ENCODE peak calls at places on chromosome 15, in ten cellular contexts. G is ovary, J is stomach, B is A549, S is uterus, A is HCT116, Z is IMR-90, X is right lobe of liver, R is suprapubic skin, L is heart left ventricle. N is an unnamed sample.

GRCh38 chr15:43225201-43225949 is 4.6 kb upstream of the EPB42 start:
- DNase-seq in J (no peak), L (no peak), R (no peak), A (peak; percentile 56), Z (peak; percentile 63), S (peak; percentile 27), B (peak; percentile 42), X (no peak), G (no peak), N (no peak)

GRCh38 chr15:99502182-99502581 is 63.6 kb upstream of the MEF2A start:
- DNase-seq in L (no peak), S (no peak), X (no peak), J (no peak), R (no peak), Z (no peak), A (no peak), G (no peak), B (no peak), N (no peak)

GRCh38 chr15:60798821-60799220 is 319.9 kb upstream of the ICE2 start:
- DNase-seq in A (no peak), S (no peak), J (no peak), G (no peak), Z (peak; percentile 79), B (no peak), R (no peak), X (no peak), L (no peak), N (no peak)

GRCh38 chr15:86526938-86527735 is 447.5 kb downstream of the AGBL1 start:
- DNase-seq in L (no peak), S (no peak), Z (no peak), J (no peak), B (no peak), R (no peak), X (no peak), A (no peak), G (no peak), N (no peak)

GRCh38 chr15:46938169-46938568 is 779.1 kb upstream of the SEMA6D start:
- DNase-seq in G (no peak), R (no peak), L (no peak), B (no peak), S (no peak), J (no peak), A (no peak), Z (no peak), X (no peak), N (no peak)

GRCh38 chr15:92810418-92811138 is 89.5 kb upstream of the CHD2 start:
- DNase-seq in R (peak; percentile 81), B (no peak), A (no peak), L (peak; percentile 74), G (peak; percentile 83), S (peak; percentile 85), Z (peak; percentile 78), X (peak; percentile 44), J (no peak), N (no peak)

GRCh38 chr15:34297059-34297458 is 40.5 kb downstream of the SLC12A6 start:
- DNase-seq in X (no peak), L (no peak), J (no peak), B (no peak), Z (peak; percentile 37), S (no peak), A (no peak), G (no peak), R (no peak), N (no peak)

GRCh38 chr15:62777657-62778056 is 264.9 kb upstream of the TPM1 start:
- DNase-seq in S (no peak), B (no peak), G (no peak), L (no peak), R (no peak), A (no peak), J (no peak), Z (peak; percentile 33), X (no peak), N (no peak)

GRCh38 chr15:74723754-74724334 is 1.5 kb downstream of the CYP1A1 start:
- DNase-seq in L (no peak), R (no peak), J (no peak), X (no peak), A (peak; percentile 77), G (no peak), B (peak; percentile 51), S (no peak), Z (peak; percentile 46), N (no peak)

GRCh38 chr15:101641134-101641764 is 10.9 kb downstream of the TM2D3 start:
- DNase-seq in B (peak; percentile 68), Z (peak; percentile 73), R (peak; percentile 86), L (peak; percentile 74), G (peak; percentile 81), S (peak; percentile 77), A (peak; percentile 42), X (peak; percentile 60), J (peak; percentile 81), N (peak; percentile 9)

DNA sequence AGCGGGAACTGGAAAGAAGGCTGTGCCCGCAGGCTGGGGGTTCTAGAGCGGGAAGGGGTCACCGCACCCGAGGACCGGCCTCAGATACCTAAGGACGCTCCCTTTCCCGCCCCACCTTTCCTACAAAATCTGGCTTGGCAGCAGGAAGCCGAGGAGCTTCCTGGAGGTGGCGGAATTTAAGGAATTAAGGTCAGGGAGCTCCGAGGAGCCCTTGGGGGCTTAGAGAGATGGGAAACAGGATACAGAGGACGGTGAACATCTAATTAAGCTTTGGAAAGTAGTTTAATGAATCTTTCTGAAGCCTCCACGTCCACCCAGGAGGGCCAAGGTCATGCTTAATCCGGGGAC is 507 bp upstream of the AP3B2 start:
- DNase-seq in G (no peak), R (no peak), J (no peak), A (no peak), S (no peak), Z (no peak), X (no peak), B (no peak), L (no peak), N (no peak)
- H3K4me3 ChIP-seq in G (peak overlapping the region; percentile 44), R (peak overlapping the region; percentile 68), J (peak overlapping the region; percentile 89), A (no peak overlapping the region), S (peak overlapping the region; percentile 49), Z (peak overlapping the region; percentile 48), X (no peak overlapping the region), B (peak overlapping the region; percentile 82), L (peak overlapping the region; percentile 70), N (peak overlapping the region; percentile 72)

GRCh38 chr15:66698971-66699370 is 3.1 kb upstream of the SMAD6 start:
- DNase-seq in A (no peak), B (no peak), J (no peak), Z (no peak), S (no peak), G (no peak), R (no peak), L (no peak), X (no peak), N (no peak)

GRCh38 chr15:66700412-66700801 is 1.6 kb upstream of the SMAD6 start:
- DNase-seq in Z (no peak), L (no peak), R (no peak), S (no peak), J (no peak), A (no peak), B (no peak), X (no peak), G (no peak), N (no peak)

GRCh38 chr15:66702035-66702769 is at the start of gene SMAD6:
- DNase-seq in B (peak; percentile 98), J (peak; percentile 96), G (peak; percentile 97), S (peak; percentile 97), Z (peak; percentile 98), X (peak; percentile 94), L (peak; percentile 93), R (peak; percentile 96), A (peak; percentile 95), N (peak; percentile 59)

GRCh38 chr15:66701422-66702034 is 508 bp upstream of the SMAD6 start:
- DNase-seq in J (peak; percentile 33), L (peak; percentile 65), Z (no peak), X (peak; percentile 63), A (peak; percentile 27), R (no peak), S (no peak), G (peak; percentile 73), B (peak; percentile 70), N (no peak)

GRCh38 chr15:66700802-66701421 is 1.1 kb upstream of the SMAD6 start:
- DNase-seq in X (peak; percentile 96), L (peak; percentile 97), G (peak; percentile 98), B (peak; percentile 92), J (peak; percentile 97), A (peak; percentile 87), S (peak; percentile 97), Z (peak; percentile 91), R (peak; percentile 96), N (peak; percentile 44)
- TF ChIP-seq POLR2A in X (peak; percentile 54), L (peak; percentile 48), G (no peak), B (peak; percentile 62), J (no peak), A (no peak), S (no peak), Z (no peak), R (no peak), N (no peak)

GRCh38 chr15:75924576-75924975 is 20.9 kb downstream of the FBXO22 start:
- DNase-seq in X (no peak), A (no peak), G (no peak), B (no peak), S (no peak), J (peak; percentile 33), Z (no peak), L (no peak), R (no peak), N (no peak)

GRCh38 chr15:75921732-75922703 is 18.3 kb downstream of the FBXO22 start:
- DNase-seq in G (no peak), X (peak; percentile 33), J (peak; percentile 56), R (no peak), A (peak; percentile 48), S (peak; percentile 17), B (no peak), Z (peak; percentile 83), L (no peak), N (no peak)

GRCh38 chr15:75923756-75924155 is 20.1 kb downstream of the FBXO22 start:
- DNase-seq in G (no peak), S (no peak), Z (no peak), X (no peak), B (no peak), R (no peak), L (no peak), A (no peak), J (no peak), N (no peak)

GRCh38 chr15:75927601-75928000 is 23.9 kb downstream of the FBXO22 start:
- DNase-seq in B (no peak), S (no peak), G (no peak), A (no peak), J (no peak), Z (no peak), R (no peak), X (no peak), L (no peak), N (no peak)

GRCh38 chr15:75925440-75925839 is 21.8 kb downstream of the FBXO22 start:
- DNase-seq in A (no peak), X (no peak), B (no peak), J (no peak), Z (no peak), G (no peak), S (no peak), L (no peak), R (no peak), N (no peak)
- H3K9me3 ChIP-seq in A (no peaks in the 10 kb centered on the region), X (no peaks in the 10 kb centered on the region), B (no peaks in the 10 kb centered on the region), J (no peaks in the 10 kb centered on the region), Z (no peaks in the 10 kb centered on the region), G (no peaks in the 10 kb centered on the region), S (no peaks in the 10 kb centered on the region), L (no peaks in the 10 kb centered on the region), R (no peaks in the 10 kb centered on the region), N (no peaks in the 10 kb centered on the region)

DNA sequence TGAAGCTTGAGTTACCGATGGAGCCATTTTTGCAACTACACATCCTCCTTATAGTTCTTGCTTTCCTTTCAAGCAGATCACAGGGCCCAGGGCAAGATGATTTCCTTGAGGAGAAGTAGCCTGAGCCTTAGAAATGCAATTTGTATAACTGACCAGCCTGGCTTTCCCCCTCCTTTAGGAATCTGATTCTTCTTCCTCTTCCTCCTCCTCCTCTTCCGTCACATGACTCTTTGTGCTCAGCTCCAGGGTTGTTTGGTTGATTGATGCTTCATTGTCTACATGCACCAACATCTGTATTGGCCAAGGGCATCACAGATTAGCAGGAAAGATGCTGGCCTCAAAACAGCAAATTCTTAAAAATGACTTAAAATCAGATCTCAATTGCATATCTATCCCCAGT is 3.3 kb downstream of the SNAPC5 start:
- DNase-seq in R (no peak), B (no peak), S (no peak), G (no peak), L (no peak), X (no peak), A (no peak), J (no peak), Z (no peak), N (no peak)
- H3K4me3 ChIP-seq in R (no peak overlapping the region), B (no peak overlapping the region), S (no peak overlapping the region), G (no peak overlapping the region), L (no peak overlapping the region), X (no peak overlapping the region), A (no peak overlapping the region), J (no peak overlapping the region), Z (no peak overlapping the region), N (no peak overlapping the region)

N was measured in esophagus squamous epithelium.